ENCODE peak calls at places on chromosomes 11 and 22, in seven cellular contexts. I is right lobe of liver, L is Peyer's patch, A is heart left ventricle, N is pancreas, W is ovary, P is mammary epithelial cell. S is an unnamed sample.

GRCh38 chr11:116348226-116348625 is 424.6 kb downstream of the BUD13 start:
- DNase-seq in P (no peak), W (no peak), L (no peak), I (no peak), A (no peak), N (no peak), S (no peak)

GRCh38 chr11:95087171-95087570 is 2.5 kb upstream of the ENDOD1 start:
- DNase-seq in N (no peak), A (no peak), I (no peak), L (no peak), P (no peak), W (no peak), S (no peak)

GRCh38 chr11:62431171-62431895 is 12.5 kb downstream of the SCGB1A1 start:
- DNase-seq in N (no peak), L (no peak), I (no peak), A (no peak), W (no peak), P (no peak), S (no peak)

GRCh38 chr22:21972293-21972779 is 10.3 kb downstream of the TOP3B start:
- DNase-seq in P (no peak), I (peak; percentile 33), A (no peak), L (peak; percentile 56), W (no peak), N (peak; percentile 42), S (peak; percentile 32)

GRCh38 chr11:79101736-79102135 is 339.1 kb downstream of the TENM4 start:
- DNase-seq in P (no peak), A (no peak), I (no peak), W (no peak), N (peak; percentile 40), L (no peak), S (no peak)

GRCh38 chr22:46507451-46508390 is 29.7 kb downstream of the CELSR1 start:
- DNase-seq in P (no peak), I (no peak), N (no peak), L (no peak), A (no peak), W (no peak), S (no peak)

GRCh38 chr11:68495330-68495729 is 34.8 kb downstream of the PPP6R3 start:
- DNase-seq in L (no peak), W (no peak), N (no peak), P (no peak), A (no peak), I (no peak), S (no peak)

GRCh38 chr22:22061085-22062077 is 78.8 kb upstream of the TOP3B start:
- DNase-seq in N (no peak), P (peak; percentile 54), A (peak; percentile 49), I (no peak), W (peak; percentile 54), L (no peak), S (peak; percentile 48)

GRCh38 chr11:2395856-2396255 is 4.7 kb upstream of the TSSC4 start:
- DNase-seq in P (no peak), W (no peak), L (no peak), N (no peak), A (no peak), I (no peak), S (no peak)

GRCh38 chr11:44634401-44635281 is 69.2 kb downstream of the CD82 start:
- DNase-seq in W (peak; percentile 87), P (peak; percentile 61), A (peak; percentile 79), I (peak; percentile 86), L (no peak), N (peak; percentile 75), S (peak; percentile 88)

GRCh38 chr11:3123761-3124733 is 41.1 kb downstream of the OSBPL5 start:
- DNase-seq in A (peak; percentile 64), P (peak; percentile 94), W (peak; percentile 80), L (peak; percentile 40), I (peak; percentile 73), N (peak; percentile 46), S (no peak)

DNA sequence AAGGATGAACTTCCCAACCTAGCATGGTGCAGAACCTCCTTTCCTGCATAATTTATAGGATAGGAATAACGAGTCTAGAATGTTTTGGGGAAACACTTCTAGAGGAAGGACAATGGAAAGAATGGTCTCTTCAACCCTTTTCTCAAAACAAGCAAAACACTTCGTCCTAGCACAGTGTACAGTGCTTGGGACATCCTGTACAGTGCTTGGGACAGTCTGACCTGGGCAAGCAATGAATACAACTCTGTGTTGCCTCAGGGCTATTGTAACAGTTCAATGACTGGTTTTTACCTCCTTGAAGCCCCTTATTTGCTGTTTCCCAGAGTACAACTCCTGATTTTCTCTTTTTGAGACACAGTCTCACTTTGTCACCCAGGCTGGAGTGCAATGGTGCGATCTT is 1.6 kb upstream of the ADAMTS8 start:
- DNase-seq in P (no peak), I (no peak), W (no peak), A (no peak), N (no peak), L (no peak), S (no peak)
- H3K27me3 ChIP-seq in P (peaks cover 37% of the 10 kb centered on the region), I (peaks cover 6% of the 10 kb centered on the region), W (no peaks in the 10 kb centered on the region), A (peaks cover 5% of the 10 kb centered on the region), N (no peaks in the 10 kb centered on the region), L (no peaks in the 10 kb centered on the region), S (peaks cover 4% of the 10 kb centered on the region)

DNA sequence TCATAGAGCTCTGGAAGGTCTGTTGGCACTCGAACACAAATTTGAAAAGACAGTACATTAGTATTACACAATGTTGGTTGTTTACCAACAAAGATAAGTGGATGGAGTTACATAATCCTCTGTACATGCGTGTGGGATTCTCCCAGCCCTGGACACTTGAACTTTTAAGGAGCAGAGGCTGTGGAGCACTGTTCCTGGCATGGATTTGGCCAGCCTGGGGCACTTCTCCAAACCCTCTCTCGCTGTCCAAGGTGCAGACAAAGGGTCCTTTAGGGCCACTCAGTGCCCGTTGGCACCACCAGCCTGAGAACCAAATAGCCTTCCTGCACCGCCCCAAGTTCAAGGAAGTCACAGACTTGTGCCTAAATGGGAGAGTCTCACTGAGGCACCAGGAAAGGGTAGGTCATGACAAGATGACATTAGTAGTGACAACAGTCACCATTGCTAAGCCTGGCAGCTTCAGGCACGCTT is 1.6 kb upstream of the ANO1 start:
- DNase-seq in I (no peak), P (no peak), L (no peak), W (no peak), N (no peak), A (peak; percentile 16), S (no peak)
- H3K27me3 ChIP-seq in I (no peaks in the 10 kb centered on the region), P (no peaks in the 10 kb centered on the region), L (no peaks in the 10 kb centered on the region), W (no peaks in the 10 kb centered on the region), N (no peaks in the 10 kb centered on the region), A (peaks cover 8% of the 10 kb centered on the region), S (peaks cover 3% of the 10 kb centered on the region)

GRCh38 chr22:41914611-41915034 is 251 bp downstream of the SHISA8 start:
- DNase-seq in I (no peak), P (no peak), L (no peak), A (no peak), W (no peak), N (no peak), S (no peak)

GRCh38 chr22:41913040-41913719 is 1.7 kb downstream of the SHISA8 start:
- DNase-seq in I (no peak), P (no peak), W (no peak), A (no peak), N (no peak), L (no peak), S (no peak)

GRCh38 chr22:41915035-41915782 is at the start of gene SHISA8:
- DNase-seq in P (peak; percentile 32), N (no peak), A (peak; percentile 53), W (peak; percentile 71), L (peak; percentile 67), I (peak; percentile 56), S (no peak)

GRCh38 chr22:41912338-41913039 is 2.4 kb downstream of the SHISA8 start:
- DNase-seq in P (no peak), N (no peak), I (no peak), W (no peak), L (no peak), A (no peak), S (no peak)

DNA sequence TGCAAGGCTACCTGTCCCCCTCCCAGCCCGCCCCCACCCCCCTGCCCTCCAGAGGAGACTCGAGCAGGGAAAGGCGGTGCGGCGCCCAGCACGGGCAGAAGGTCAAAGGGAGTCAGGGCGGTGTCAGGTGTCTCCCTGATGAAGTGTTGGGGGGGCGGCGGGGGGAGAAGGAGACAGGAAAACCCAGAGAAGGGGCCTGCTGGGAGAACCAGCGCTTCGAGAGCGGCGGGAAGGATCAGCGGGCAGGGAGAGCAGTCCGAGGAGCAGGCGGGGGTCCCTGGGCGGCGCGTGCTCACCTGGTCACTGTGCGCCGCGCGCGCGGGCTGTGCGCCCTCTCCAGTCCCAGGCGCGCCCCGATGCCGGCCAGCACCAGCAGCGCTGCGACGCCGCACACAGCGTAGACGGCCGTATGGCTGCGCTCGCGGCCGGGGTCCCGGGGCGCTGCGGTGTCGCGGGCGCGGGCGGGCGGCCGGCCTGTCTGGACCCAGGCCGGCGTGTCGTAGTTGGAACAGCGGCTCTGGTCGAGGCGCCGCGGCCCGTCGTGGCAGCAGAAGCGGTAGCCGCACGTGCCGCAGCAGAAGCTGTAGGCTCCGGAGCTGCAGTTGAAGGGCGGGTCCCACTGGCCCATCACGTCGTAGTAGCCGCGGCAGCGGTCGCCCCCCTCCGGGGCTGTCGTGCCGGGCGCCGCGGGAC is 886 bp downstream of the SHISA8 start:
- DNase-seq in P (no peak), L (no peak), A (no peak), N (no peak), W (no peak), I (no peak), S (no peak)
- H3K27me3 ChIP-seq in P (peaks cover 42% of the 10 kb centered on the region), L (no peaks in the 10 kb centered on the region), A (peaks cover 55% of the 10 kb centered on the region), N (no peaks in the 10 kb centered on the region), W (peaks cover 6% of the 10 kb centered on the region), I (peaks cover 7% of the 10 kb centered on the region), S (peaks cover 48% of the 10 kb centered on the region)

GRCh38 chr11:117725048-117725734 is 71.8 kb downstream of the DSCAML1 start:
- DNase-seq in P (no peak), I (no peak), N (no peak), W (no peak), A (no peak), L (no peak), S (no peak)

GRCh38 chr11:117724621-117725020 is 72.4 kb downstream of the DSCAML1 start:
- DNase-seq in W (no peak), P (no peak), N (no peak), A (no peak), L (no peak), I (no peak), S (no peak)

GRCh38 chr11:117724104-117724503 is 72.9 kb downstream of the DSCAML1 start:
- DNase-seq in N (no peak), I (no peak), A (no peak), W (no peak), P (no peak), L (no peak), S (no peak)

GRCh38 chr11:117722074-117722473 is 74.9 kb downstream of the DSCAML1 start:
- DNase-seq in I (no peak), N (no peak), A (no peak), P (no peak), W (no peak), L (no peak), S (no peak)

DNA sequence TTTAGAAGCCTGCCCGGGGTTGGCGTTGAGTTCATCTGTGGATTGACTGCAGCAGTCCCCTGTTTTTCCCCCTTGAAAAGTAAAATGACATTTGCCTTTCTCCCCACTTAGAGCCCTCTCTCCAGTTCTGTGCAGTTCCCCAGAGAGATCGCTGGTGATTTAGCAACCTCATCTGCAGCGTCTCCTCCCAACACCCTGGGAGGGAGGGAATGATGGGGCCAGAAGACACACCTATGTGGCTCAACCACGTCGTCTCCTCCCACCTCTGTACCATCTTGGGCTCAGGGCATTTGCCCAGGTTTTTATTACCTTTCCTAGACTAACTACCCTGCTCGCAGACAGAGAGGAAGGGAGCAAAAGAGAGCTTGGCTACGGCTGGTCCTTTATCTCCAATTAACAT is 73.4 kb downstream of the DSCAML1 start:
- DNase-seq in L (no peak), N (no peak), W (no peak), P (no peak), A (no peak), I (no peak), S (no peak)
- H3K27me3 ChIP-seq in L (no peaks in the 10 kb centered on the region), N (no peaks in the 10 kb centered on the region), W (no peaks in the 10 kb centered on the region), P (no peaks in the 10 kb centered on the region), A (no peaks in the 10 kb centered on the region), I (no peaks in the 10 kb centered on the region), S (no peaks in the 10 kb centered on the region)

S was measured in dorsolateral prefrontal cortex.